ENCODE peak calls at places on chromosomes 7 and 10, in seven cellular contexts. One of them, this sample, is unnamed.

GRCh38 chr10:26407406-26407969 is 30.7 kb upstream of the APBB1IP start:
- DNase-seq in GM04503: peak
- DNase-seq in skeletal muscle cell: no peak
- DNase-seq in endodermal cell: no peak
- DNase-seq in CD8-positive, alpha-beta memory T cell: no peak
- DNase-seq in HTR-8/SVneo: no peak
- DNase-seq in activated T-cell treated with anti-CD3 and anti-CD28 coated beads, Interleukin-2, amount 50 U/mL, for 72 hours: no peak
- DNase-seq in this sample: peak

GRCh38 chr10:110056822-110057221 is 49.0 kb downstream of the ADD3 start:
- DNase-seq in skeletal muscle cell: no peak
- DNase-seq in endodermal cell: no peak
- DNase-seq in GM04503: peak
- DNase-seq in CD8-positive, alpha-beta memory T cell: no peak
- DNase-seq in HTR-8/SVneo: peak
- DNase-seq in activated T-cell treated with anti-CD3 and anti-CD28 coated beads, Interleukin-2, amount 50 U/mL, for 72 hours: no peak
- DNase-seq in this sample: no peak

GRCh38 chr7:142088022-142088714 is 23.4 kb upstream of the MGAM2 start:
- DNase-seq in skeletal muscle cell: no peak
- DNase-seq in HTR-8/SVneo: no peak
- DNase-seq in activated T-cell treated with anti-CD3 and anti-CD28 coated beads, Interleukin-2, amount 50 U/mL, for 72 hours: no peak
- DNase-seq in GM04503: no peak
- DNase-seq in CD8-positive, alpha-beta memory T cell: no peak
- DNase-seq in endodermal cell: no peak
- DNase-seq in this sample: no peak

GRCh38 chr7:67918158-67918557 is 921.5 kb downstream of the TYW1 start:
- DNase-seq in HTR-8/SVneo: no peak
- DNase-seq in endodermal cell: no peak
- DNase-seq in activated T-cell treated with anti-CD3 and anti-CD28 coated beads, Interleukin-2, amount 50 U/mL, for 72 hours: no peak
- DNase-seq in skeletal muscle cell: no peak
- DNase-seq in CD8-positive, alpha-beta memory T cell: peak
- DNase-seq in GM04503: no peak
- DNase-seq in this sample: no peak

GRCh38 chr10:104037261-104037951 is 48.3 kb downstream of the COL17A1 start:
- DNase-seq in CD8-positive, alpha-beta memory T cell: no peak
- DNase-seq in skeletal muscle cell: no peak
- DNase-seq in endodermal cell: no peak
- DNase-seq in activated T-cell treated with anti-CD3 and anti-CD28 coated beads, Interleukin-2, amount 50 U/mL, for 72 hours: no peak
- DNase-seq in HTR-8/SVneo: no peak
- DNase-seq in GM04503: no peak
- DNase-seq in this sample: no peak

GRCh38 chr10:32746869-32747268 is 211.2 kb downstream of the ITGB1 start:
- DNase-seq in skeletal muscle cell: no peak
- DNase-seq in HTR-8/SVneo: no peak
- DNase-seq in activated T-cell treated with anti-CD3 and anti-CD28 coated beads, Interleukin-2, amount 50 U/mL, for 72 hours: no peak
- DNase-seq in CD8-positive, alpha-beta memory T cell: no peak
- DNase-seq in endodermal cell: no peak
- DNase-seq in GM04503: no peak
- DNase-seq in this sample: no peak

GRCh38 chr10:93363891-93364648 is 118.1 kb downstream of the MYOF start:
- DNase-seq in HTR-8/SVneo: no peak
- DNase-seq in activated T-cell treated with anti-CD3 and anti-CD28 coated beads, Interleukin-2, amount 50 U/mL, for 72 hours: no peak
- DNase-seq in CD8-positive, alpha-beta memory T cell: no peak
- DNase-seq in endodermal cell: no peak
- DNase-seq in GM04503: no peak
- DNase-seq in skeletal muscle cell: no peak
- DNase-seq in this sample: peak

GRCh38 chr10:58373446-58373834 is 11.8 kb upstream of the TFAM start:
- DNase-seq in HTR-8/SVneo: no peak
- DNase-seq in endodermal cell: no peak
- DNase-seq in GM04503: no peak
- DNase-seq in skeletal muscle cell: no peak
- DNase-seq in CD8-positive, alpha-beta memory T cell: no peak
- DNase-seq in activated T-cell treated with anti-CD3 and anti-CD28 coated beads, Interleukin-2, amount 50 U/mL, for 72 hours: no peak
- DNase-seq in this sample: no peak

GRCh38 chr7:676972-677385 is 49.5 kb upstream of the DNAAF5 start:
- DNase-seq in GM04503: no peak
- DNase-seq in CD8-positive, alpha-beta memory T cell: no peak
- DNase-seq in endodermal cell: no peak
- DNase-seq in skeletal muscle cell: no peak
- DNase-seq in activated T-cell treated with anti-CD3 and anti-CD28 coated beads, Interleukin-2, amount 50 U/mL, for 72 hours: no peak
- DNase-seq in HTR-8/SVneo: no peak
- DNase-seq in this sample: no peak

GRCh38 chr7:83248000-83248399 is 85.3 kb upstream of the PCLO start:
- DNase-seq in GM04503: no peak
- DNase-seq in activated T-cell treated with anti-CD3 and anti-CD28 coated beads, Interleukin-2, amount 50 U/mL, for 72 hours: no peak
- DNase-seq in CD8-positive, alpha-beta memory T cell: no peak
- DNase-seq in skeletal muscle cell: no peak
- DNase-seq in endodermal cell: no peak
- DNase-seq in HTR-8/SVneo: no peak
- DNase-seq in this sample: no peak

GRCh38 chr10:69500864-69501468 is 49.7 kb downstream of the TSPAN15 start:
- DNase-seq in endodermal cell: peak
- DNase-seq in skeletal muscle cell: no peak
- DNase-seq in CD8-positive, alpha-beta memory T cell: no peak
- DNase-seq in activated T-cell treated with anti-CD3 and anti-CD28 coated beads, Interleukin-2, amount 50 U/mL, for 72 hours: no peak
- DNase-seq in GM04503: no peak
- DNase-seq in HTR-8/SVneo: no peak
- DNase-seq in this sample: no peak

GRCh38 chr10:89341136-89341535 is 13.3 kb downstream of the IFIT3 start:
- DNase-seq in CD8-positive, alpha-beta memory T cell: no peak
- DNase-seq in skeletal muscle cell: no peak
- DNase-seq in activated T-cell treated with anti-CD3 and anti-CD28 coated beads, Interleukin-2, amount 50 U/mL, for 72 hours: no peak
- DNase-seq in HTR-8/SVneo: no peak
- DNase-seq in endodermal cell: no peak
- DNase-seq in GM04503: no peak
- DNase-seq in this sample: no peak

GRCh38 chr10:93152136-93152535 is 78.4 kb downstream of the CYP26A1 start:
- DNase-seq in activated T-cell treated with anti-CD3 and anti-CD28 coated beads, Interleukin-2, amount 50 U/mL, for 72 hours: no peak
- DNase-seq in GM04503: peak
- DNase-seq in CD8-positive, alpha-beta memory T cell: no peak
- DNase-seq in HTR-8/SVneo: peak
- DNase-seq in skeletal muscle cell: no peak
- DNase-seq in endodermal cell: no peak
- DNase-seq in this sample: peak

GRCh38 chr7:106979551-106980357 is 64.8 kb upstream of the PRKAR2B start:
- DNase-seq in skeletal muscle cell: no peak
- DNase-seq in endodermal cell: no peak
- DNase-seq in CD8-positive, alpha-beta memory T cell: no peak
- DNase-seq in HTR-8/SVneo: no peak
- DNase-seq in GM04503: no peak
- DNase-seq in activated T-cell treated with anti-CD3 and anti-CD28 coated beads, Interleukin-2, amount 50 U/mL, for 72 hours: no peak
- DNase-seq in this sample: no peak

GRCh38 chr7:27346531-27347260 is 104.1 kb downstream of the EVX1 start:
- DNase-seq in skeletal muscle cell: peak
- DNase-seq in endodermal cell: peak
- DNase-seq in GM04503: no peak
- DNase-seq in HTR-8/SVneo: peak
- DNase-seq in activated T-cell treated with anti-CD3 and anti-CD28 coated beads, Interleukin-2, amount 50 U/mL, for 72 hours: no peak
- DNase-seq in CD8-positive, alpha-beta memory T cell: no peak
- DNase-seq in this sample: peak

GRCh38 chr10:99234739-99235468 is 748 bp downstream of the HPSE2 start:
- DNase-seq in HTR-8/SVneo: no peak
- DNase-seq in GM04503: no peak
- DNase-seq in activated T-cell treated with anti-CD3 and anti-CD28 coated beads, Interleukin-2, amount 50 U/mL, for 72 hours: no peak
- DNase-seq in CD8-positive, alpha-beta memory T cell: no peak
- DNase-seq in skeletal muscle cell: no peak
- DNase-seq in endodermal cell: peak
- DNase-seq in this sample: no peak

GRCh38 chr7:365593-365992 is 75.6 kb downstream of the FOXL3 start:
- DNase-seq in endodermal cell: no peak
- DNase-seq in HTR-8/SVneo: no peak
- DNase-seq in GM04503: no peak
- DNase-seq in CD8-positive, alpha-beta memory T cell: no peak
- DNase-seq in activated T-cell treated with anti-CD3 and anti-CD28 coated beads, Interleukin-2, amount 50 U/mL, for 72 hours: no peak
- DNase-seq in skeletal muscle cell: no peak
- DNase-seq in this sample: no peak

GRCh38 chr7:27146491-27147210 is 923 bp downstream of the HOXA6 start:
- DNase-seq in CD8-positive, alpha-beta memory T cell: no peak
- DNase-seq in activated T-cell treated with anti-CD3 and anti-CD28 coated beads, Interleukin-2, amount 50 U/mL, for 72 hours: no peak
- DNase-seq in HTR-8/SVneo: no peak
- DNase-seq in skeletal muscle cell: no peak
- DNase-seq in endodermal cell: peak
- DNase-seq in GM04503: no peak
- DNase-seq in this sample: no peak

GRCh38 chr10:63504145-63504881 is 16.9 kb upstream of the REEP3 start:
- DNase-seq in endodermal cell: peak
- DNase-seq in HTR-8/SVneo: no peak
- DNase-seq in skeletal muscle cell: no peak
- DNase-seq in activated T-cell treated with anti-CD3 and anti-CD28 coated beads, Interleukin-2, amount 50 U/mL, for 72 hours: no peak
- DNase-seq in GM04503: no peak
- DNase-seq in CD8-positive, alpha-beta memory T cell: no peak
- DNase-seq in this sample: no peak

GRCh38 chr10:103493911-103494877 is 689 bp downstream of the NEURL1 start:
- DNase-seq in HTR-8/SVneo: no peak
- DNase-seq in GM04503: no peak
- DNase-seq in activated T-cell treated with anti-CD3 and anti-CD28 coated beads, Interleukin-2, amount 50 U/mL, for 72 hours: peak
- DNase-seq in CD8-positive, alpha-beta memory T cell: peak
- DNase-seq in endodermal cell: peak
- DNase-seq in skeletal muscle cell: no peak
- DNase-seq in this sample: no peak

GRCh38 chr10:79059859-79060379 is 8.8 kb upstream of the ZMIZ1 start:
- DNase-seq in HTR-8/SVneo: no peak
- DNase-seq in endodermal cell: peak
- DNase-seq in GM04503: no peak
- DNase-seq in activated T-cell treated with anti-CD3 and anti-CD28 coated beads, Interleukin-2, amount 50 U/mL, for 72 hours: no peak
- DNase-seq in skeletal muscle cell: no peak
- DNase-seq in CD8-positive, alpha-beta memory T cell: no peak
- DNase-seq in this sample: no peak